ENCODE peak calls at places on chromosomes 6 and 20, in four cellular contexts. A is AG10803, H is DND-41, S is uterus. F is an unnamed sample.

GRCh38 chr6:119034827-119035458 is 43.5 kb downstream of the FAM184A start:
- DNase-seq in A (no peak), H (no peak), S (no peak), F (no peak)

GRCh38 chr20:12715371-12715770 is 293.4 kb upstream of the SPTLC3 start:
- DNase-seq in A (no peak), H (no peak), S (no peak), F (no peak)

GRCh38 chr20:52150440-52151258 is 40.9 kb downstream of the ZFP64 start:
- DNase-seq in A (peak; percentile 42), H (peak; percentile 40), S (no peak), F (peak; percentile 24)

GRCh38 chr20:8635837-8636236 is 433.1 kb upstream of the PLCB4 start:
- DNase-seq in A (no peak), H (no peak), S (no peak), F (no peak)

GRCh38 chr6:83429857-83430605 is 820 bp downstream of the ME1 start:
- DNase-seq in A (peak; percentile 29), H (no peak), S (no peak), F (no peak)

GRCh38 chr6:82246802-82247633 is 526 bp downstream of the IBTK start:
- DNase-seq in A (peak; percentile 53), H (peak; percentile 49), S (no peak), F (peak; percentile 43)

GRCh38 chr6:52574709-52575489 is 2.0 kb downstream of the TRAM2 start:
- DNase-seq in A (peak; percentile 83), H (peak; percentile 77), S (peak; percentile 36), F (peak; percentile 77)

GRCh38 chr20:31788578-31788977 is 30.6 kb upstream of the MYLK2 start:
- DNase-seq in A (peak; percentile 50), H (no peak), S (no peak), F (no peak)

GRCh38 chr6:128118401-128118800 is 217.5 kb upstream of the THEMIS start:
- DNase-seq in A (peak; percentile 82), H (no peak), S (no peak), F (no peak)

GRCh38 chr6:170470673-170471072 is 82.4 kb downstream of the PSMB1 start:
- DNase-seq in A (no peak), H (no peak), S (no peak), F (no peak)

GRCh38 chr20:19304886-19305415 is 92.5 kb downstream of the SLC24A3 start:
- DNase-seq in A (no peak), H (no peak), S (no peak), F (no peak)

GRCh38 chr6:127567476-127567875 is 9.5 kb upstream of the C6orf58 start:
- DNase-seq in A (no peak), H (no peak), S (no peak), F (no peak)

GRCh38 chr6:126337323-126337722 is 2.6 kb upstream of the CENPW start:
- DNase-seq in A (peak; percentile 84), H (no peak), S (peak; percentile 41), F (no peak)

GRCh38 chr6:163415620-163416379 is 1.3 kb downstream of the QKI start:
- DNase-seq in A (peak; percentile 60), H (peak; percentile 34), S (peak; percentile 30), F (peak; percentile 61)

GRCh38 chr6:20237677-20238460 is 25.6 kb upstream of the MBOAT1 start:
- DNase-seq in A (no peak), H (peak; percentile 11), S (no peak), F (no peak)

GRCh38 chr20:24770628-24771556 is 178.2 kb upstream of the CST7 start:
- DNase-seq in A (no peak), H (peak; percentile 1), S (no peak), F (no peak)

GRCh38 chr20:36336838-36337478 is 30.8 kb downstream of the DLGAP4 start:
- DNase-seq in A (no peak), H (no peak), S (no peak), F (no peak)

GRCh38 chr20:13741879-13742278 is 42.8 kb downstream of the ESF1 start:
- DNase-seq in A (no peak), H (no peak), S (no peak), F (no peak)

GRCh38 chr6:108874470-108875160 is 26.4 kb downstream of the ARMC2 start:
- DNase-seq in A (peak; percentile 63), H (no peak), S (no peak), F (peak; percentile 87)

GRCh38 chr6:122005661-122006060 is 393.8 kb upstream of the HSF2 start:
- DNase-seq in A (no peak), H (no peak), S (no peak), F (no peak)

GRCh38 chr6:159679091-159680077 is 13.7 kb downstream of the SOD2 start:
- DNase-seq in A (peak; percentile 54), H (no peak), S (no peak), F (peak; percentile 30)

GRCh38 chr6:159389695-159390094 is 220.5 kb downstream of the FNDC1 start:
- DNase-seq in A (no peak), H (no peak), S (no peak), F (no peak)

GRCh38 chr20:58678806-58679205 is 13.8 kb upstream of the NPEPL1 start:
- DNase-seq in A (no peak), H (no peak), S (no peak), F (no peak)

GRCh38 chr6:162999575-163000285 is 272.0 kb downstream of the PACRG start:
- DNase-seq in A (peak; percentile 85), H (no peak), S (no peak), F (no peak)

GRCh38 chr20:3563113-3563512 is 92.3 kb downstream of the ATRN start:
- DNase-seq in A (peak; percentile 23), H (no peak), S (no peak), F (no peak)

GRCh38 chr6:118685823-118686449 is 34.5 kb upstream of the CEP85L start:
- DNase-seq in A (no peak), H (no peak), S (no peak), F (no peak)

GRCh38 chr6:2522521-2522920 is 228.2 kb downstream of the MYLK4 start:
- DNase-seq in A (peak; percentile 9), H (peak; percentile 14), S (no peak), F (no peak)

GRCh38 chr6:2633763-2634150 is 117.0 kb downstream of the MYLK4 start:
- DNase-seq in A (no peak), H (no peak), S (no peak), F (no peak)

GRCh38 chr6:143513410-143513809 is 1.9 kb upstream of the FUCA2 start:
- DNase-seq in A (no peak), H (peak; percentile 7), S (no peak), F (peak; percentile 72)

GRCh38 chr20:58149412-58150091 is 78.9 kb downstream of the ANKRD60 start:
- DNase-seq in A (no peak), H (no peak), S (no peak), F (no peak)

GRCh38 chr6:11772109-11772830 is 6.3 kb downstream of the ADTRP start:
- DNase-seq in A (peak; percentile 94), H (no peak), S (peak; percentile 27), F (no peak)

GRCh38 chr6:124007915-124008688 is 204.4 kb downstream of the NKAIN2 start:
- DNase-seq in A (no peak), H (no peak), S (no peak), F (no peak)

GRCh38 chr6:107538856-107539387 is 49.0 kb downstream of the SOBP start:
- DNase-seq in A (no peak), H (no peak), S (no peak), F (no peak)

GRCh38 chr6:121835662-121836061 is 400.2 kb downstream of the GJA1 start:
- DNase-seq in A (no peak), H (no peak), S (no peak), F (no peak)

DNA sequence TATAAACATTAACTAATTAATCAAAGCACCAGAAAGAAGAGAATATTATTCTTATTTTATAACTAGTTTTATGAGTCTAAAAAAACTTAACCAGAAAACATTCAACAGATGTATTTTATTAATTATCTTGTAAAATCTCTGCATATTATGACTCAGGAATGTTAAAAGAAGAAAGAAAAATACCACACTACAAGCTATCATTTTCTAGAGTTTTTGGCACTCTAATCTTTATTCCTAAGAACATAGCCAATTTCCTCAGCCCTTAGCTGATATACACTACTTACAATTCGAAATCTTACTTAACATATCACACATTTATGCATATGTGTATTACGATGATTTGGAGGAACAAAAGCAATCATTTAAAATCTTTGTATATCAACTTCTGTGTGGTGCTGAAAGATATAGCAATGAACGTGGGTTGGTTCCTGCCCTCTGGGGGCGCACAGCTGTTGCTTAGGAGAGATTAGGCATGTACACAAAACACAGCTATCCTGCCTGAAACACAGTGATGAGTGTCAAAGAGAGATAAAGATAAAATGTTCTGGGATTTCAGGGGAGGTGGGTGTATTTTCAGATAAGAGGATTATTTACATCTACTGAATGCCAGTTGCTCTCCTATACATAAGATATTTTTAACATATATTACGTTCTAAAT is 404.5 kb downstream of the SYNE1 start:
- DNase-seq in A (peak; percentile 47), H (no peak), S (no peak), F (peak; percentile 48)
- TF ChIP-seq CTCF in A (peak; percentile 31), H (no peak), S (peak; percentile 25), F (peak; percentile 11)

GRCh38 chr6:166997768-166998255 is 1.4 kb upstream of the CEP43 start:
- DNase-seq in A (peak; percentile 62), H (peak; percentile 21), S (peak; percentile 25), F (peak; percentile 71)
- TF ChIP-seq CTCF in A (peak; percentile 61), H (peak; percentile 12), S (no peak), F (no peak)

DNA sequence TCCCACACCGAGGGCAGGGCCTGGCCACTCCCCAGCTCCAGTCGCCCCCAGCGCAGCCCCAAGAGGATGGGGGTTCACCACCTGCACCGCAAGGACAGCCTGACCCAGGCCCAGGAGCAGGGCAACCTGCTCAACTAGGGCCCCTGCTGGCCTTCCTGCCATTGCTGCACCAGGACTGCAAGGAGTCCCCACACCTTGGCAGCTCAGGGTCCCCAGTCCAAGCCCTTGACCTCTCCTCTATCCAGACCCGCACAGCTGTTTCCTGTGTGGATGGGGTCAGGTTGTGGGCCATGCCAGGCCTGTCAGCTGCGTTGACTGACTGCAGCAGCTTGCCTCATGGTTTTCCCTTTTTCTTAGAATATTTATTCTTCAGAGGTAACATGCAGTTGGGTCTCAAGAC is 4.4 kb downstream of the LRRC73 start:
- DNase-seq in A (no peak), H (no peak), S (no peak), F (no peak)
- TF ChIP-seq CTCF in A (no peak), H (no peak), S (no peak), F (no peak)

DNA sequence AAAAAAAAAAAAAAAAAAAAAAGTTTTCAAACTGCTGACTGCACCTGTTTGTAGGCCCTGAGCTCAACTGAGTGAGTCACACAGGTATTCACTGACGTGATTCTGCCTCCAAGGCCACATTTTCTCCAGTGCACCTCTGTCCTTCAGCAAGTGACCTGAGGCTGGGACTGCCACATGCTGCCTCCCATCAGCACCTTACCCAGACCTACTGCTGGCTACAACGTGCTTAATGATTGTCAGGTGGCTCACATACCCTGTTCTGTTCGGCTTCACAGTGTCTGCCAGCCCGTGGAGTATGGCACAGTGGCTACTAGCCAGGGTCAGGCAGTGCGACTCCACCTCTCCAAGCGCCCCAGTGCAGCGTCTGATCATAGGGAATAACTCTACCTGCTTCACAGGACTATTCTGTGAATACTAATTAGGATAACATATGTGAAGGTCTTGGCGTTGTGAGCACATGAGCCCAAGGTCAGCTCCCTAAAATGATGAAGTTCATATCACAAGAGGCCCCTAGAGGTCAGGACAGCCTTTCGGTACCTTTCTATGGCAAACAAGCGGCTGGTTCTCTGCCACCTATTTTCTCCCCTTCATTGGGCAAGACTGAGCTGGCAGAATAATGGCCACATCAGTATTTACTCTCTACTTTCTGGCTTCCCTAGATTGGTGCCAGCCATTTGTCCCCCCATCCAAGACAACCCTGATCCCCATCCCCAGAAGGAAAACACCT is 28.1 kb downstream of the RIPOR3 start:
- DNase-seq in A (no peak), H (no peak), S (no peak), F (peak; percentile 25)
- TF ChIP-seq CTCF in A (no peak), H (peak; percentile 40), S (no peak), F (no peak)